ENCODE peak calls at places on chromosome 22, in nine cellular contexts. O is aorta; N is tibial artery; X is adrenal gland; E is breast epithelium; K is endothelial cell of umbilical vein; V is thoracic aorta; I is fibroblast of lung; Z is effector memory CD4-positive, alpha-beta T cell. A is an unnamed sample. For H3K36me3 and H3K27me3, the result is how much of the 10 kb centered on the place peaks cover.

GRCh38 chr22:43186272-43187170 is at the start of gene TTLL12:
- DNase-seq in E (no peak), Z (peak), N (peak), I (peak), V (no peak), O (no peak), X (peak), K (peak), A (no peak)

GRCh38 chr22:35977136-35977535 is 51.5 kb downstream of the RBFOX2 start:
- DNase-seq in K (no peak), X (no peak), V (no peak), E (no peak), O (no peak), Z (no peak), N (no peak), I (no peak), A (no peak)

GRCh38 chr22:28711820-28712777 is 29.5 kb downstream of the CHEK2 start:
- DNase-seq in Z (no peak), N (peak), O (no peak), K (peak), X (no peak), I (peak), V (no peak), E (no peak), A (peak)

GRCh38 chr22:46083383-46084350 is 66.7 kb upstream of the PPARA start:
- DNase-seq in Z (no peak), N (peak), E (peak), X (no peak), O (peak), I (no peak), V (no peak), K (no peak), A (no peak)

GRCh38 chr22:42269407-42270177 is 861 bp downstream of the TCF20 start:
- DNase-seq in I (no peak), E (peak), V (no peak), K (peak), N (peak), X (peak), Z (peak), O (peak), A (no peak)

GRCh38 chr22:17944205-17944725 is 80.1 kb downstream of the MICAL3 start:
- DNase-seq in E (no peak), N (no peak), X (no peak), O (no peak), I (no peak), K (no peak), V (no peak), Z (no peak), A (no peak)

GRCh38 chr22:16933274-16933923 is 74.6 kb downstream of the GAB4 start:
- DNase-seq in V (no peak), X (no peak), E (no peak), O (no peak), I (no peak), K (no peak), N (no peak), Z (no peak), A (no peak)

GRCh38 chr22:34403667-34404066 is 483.4 kb upstream of the LARGE1 start:
- DNase-seq in V (no peak), K (no peak), O (no peak), X (no peak), I (no peak), E (no peak), Z (no peak), N (no peak), A (no peak)

GRCh38 chr22:28600546-28601143 is 79.0 kb downstream of the TTC28 start:
- DNase-seq in Z (peak), E (no peak), K (peak), N (no peak), X (no peak), V (no peak), I (peak), O (no peak), A (no peak)

GRCh38 chr22:31332010-31332409 is 14.1 kb downstream of the PATZ1 start:
- DNase-seq in I (no peak), V (no peak), O (no peak), N (no peak), X (no peak), E (no peak), K (no peak), Z (no peak), A (no peak)
- H3K36me3 ChIP-seq in I (under half), V (half or more), O (under half), N (under half), X (under half), E (under half), K (half or more), Z (half or more), A (under half)

GRCh38 chr22:20990184-20991180 is 8.4 kb downstream of the LZTR1 start:
- DNase-seq in E (no peak), K (no peak), Z (no peak), X (no peak), V (no peak), O (no peak), N (no peak), I (no peak), A (no peak)
- H3K4me3 ChIP-seq in E (no peak), K (no peak), Z (no peak), X (no peak), V (no peak), O (no peak), N (no peak), I (no peak), A (no peak)

DNA sequence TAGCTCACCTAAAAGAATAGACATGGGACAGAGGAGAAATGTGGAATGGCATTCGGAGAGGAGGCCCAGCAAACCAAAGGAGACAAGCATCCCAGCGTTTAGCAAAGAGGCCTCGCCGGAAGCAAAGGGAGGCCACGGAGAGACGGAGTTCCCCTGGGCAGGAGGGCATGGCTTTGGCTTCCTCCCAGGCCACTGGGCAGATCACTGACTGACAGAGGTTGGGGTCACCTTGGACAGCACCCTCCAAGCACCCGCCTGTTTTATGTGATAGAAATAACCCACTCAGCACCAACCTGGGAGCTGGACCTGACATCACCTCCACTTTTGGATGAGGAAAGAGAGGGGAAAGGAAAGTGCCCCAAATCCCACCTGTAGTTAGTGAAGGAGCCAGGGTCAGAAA is 434.1 kb downstream of the BRD1 start:
- DNase-seq in I (no peak), N (no peak), X (no peak), Z (no peak), O (peak), V (no peak), E (peak), K (no peak), A (no peak)
- H3K27me3 ChIP-seq in I (under half), N (under half), X (under half), Z (under half), O (under half), V (under half), E (under half), K (under half), A (under half)

DNA sequence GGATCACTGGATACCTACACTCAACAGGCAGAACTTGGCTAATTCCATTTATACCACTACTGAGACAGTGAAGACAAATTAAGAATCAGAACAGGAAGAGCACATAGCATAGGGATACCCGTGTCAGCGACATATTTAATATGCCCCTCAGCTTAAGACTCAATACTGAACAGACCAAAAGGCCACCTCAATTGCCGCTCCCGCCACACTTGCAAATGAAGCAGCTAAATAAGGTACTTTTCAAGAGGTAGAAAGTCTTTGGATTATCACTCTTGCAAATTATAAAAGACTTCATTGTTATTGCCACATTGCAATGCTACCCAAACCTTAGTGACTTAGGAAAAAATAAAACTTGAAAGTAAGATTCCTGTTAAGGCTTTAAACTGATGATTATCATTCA is 3.1 kb downstream of the DDX17 start:
- DNase-seq in X (no peak), K (peak), O (no peak), E (no peak), N (no peak), I (no peak), Z (no peak), V (no peak), A (no peak)
- H3K36me3 ChIP-seq in X (under half), K (under half), O (under half), E (under half), N (under half), I (under half), Z (under half), V (under half), A (under half)

DNA sequence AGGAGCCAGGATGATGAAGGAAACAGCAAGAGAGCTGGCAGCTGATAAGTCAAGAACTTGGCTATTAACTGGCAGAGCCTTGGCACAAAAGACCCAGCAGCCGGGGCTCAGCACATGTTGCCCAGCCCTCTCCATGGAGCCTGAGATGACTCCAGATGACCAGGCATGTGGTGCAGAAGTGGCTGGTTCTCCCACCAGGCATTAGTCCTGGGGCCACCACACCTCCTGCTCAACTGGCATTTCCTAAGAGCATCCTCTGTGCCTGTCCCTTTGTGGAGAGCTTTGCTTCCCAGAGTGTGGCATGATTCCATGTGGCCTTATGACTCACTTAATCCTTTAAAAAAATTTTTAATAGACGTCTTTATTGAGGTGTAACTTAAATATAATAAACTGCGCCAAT is 522.6 kb downstream of the MN1 start:
- DNase-seq in V (no peak), K (no peak), O (no peak), I (no peak), E (no peak), N (no peak), Z (no peak), X (no peak), A (no peak)
- H3K4me3 ChIP-seq in V (no peak), K (no peak), O (no peak), I (no peak), E (no peak), N (no peak), Z (no peak), X (no peak), A (no peak)

DNA sequence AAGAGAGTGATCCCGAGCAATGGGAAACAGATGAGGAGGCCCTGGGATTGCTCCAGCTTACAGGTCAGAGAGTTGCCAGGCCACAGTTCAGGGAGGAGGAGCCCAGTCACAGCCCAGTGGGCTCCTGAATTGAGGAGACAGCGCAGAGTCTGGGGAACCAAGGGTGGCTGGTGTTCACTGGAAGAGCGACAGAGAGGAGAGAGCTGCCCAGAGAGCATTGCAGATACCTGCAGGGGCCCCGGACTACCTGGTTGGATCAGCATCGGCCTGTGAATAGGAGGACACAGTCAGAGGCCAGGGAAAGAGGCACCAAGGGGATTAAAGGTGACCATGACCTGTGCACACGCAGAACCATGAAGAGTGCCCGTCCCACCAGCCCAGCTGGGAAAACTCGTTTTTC is 648.6 kb downstream of the TBC1D22A start:
- DNase-seq in N (no peak), I (no peak), O (peak), X (no peak), K (no peak), V (no peak), Z (no peak), E (no peak), A (no peak)
- H3K27me3 ChIP-seq in N (under half), I (under half), O (under half), X (under half), K (under half), V (under half), Z (under half), E (under half), A (under half)

GRCh38 chr22:37647928-37648327 is 8.5 kb downstream of the SH3BP1 start:
- DNase-seq in Z (no peak), O (no peak), I (no peak), K (no peak), E (no peak), V (no peak), N (no peak), X (peak), A (no peak)
- H3K36me3 ChIP-seq in Z (half or more), O (under half), I (under half), K (under half), E (under half), V (under half), N (under half), X (under half), A (under half)

DNA sequence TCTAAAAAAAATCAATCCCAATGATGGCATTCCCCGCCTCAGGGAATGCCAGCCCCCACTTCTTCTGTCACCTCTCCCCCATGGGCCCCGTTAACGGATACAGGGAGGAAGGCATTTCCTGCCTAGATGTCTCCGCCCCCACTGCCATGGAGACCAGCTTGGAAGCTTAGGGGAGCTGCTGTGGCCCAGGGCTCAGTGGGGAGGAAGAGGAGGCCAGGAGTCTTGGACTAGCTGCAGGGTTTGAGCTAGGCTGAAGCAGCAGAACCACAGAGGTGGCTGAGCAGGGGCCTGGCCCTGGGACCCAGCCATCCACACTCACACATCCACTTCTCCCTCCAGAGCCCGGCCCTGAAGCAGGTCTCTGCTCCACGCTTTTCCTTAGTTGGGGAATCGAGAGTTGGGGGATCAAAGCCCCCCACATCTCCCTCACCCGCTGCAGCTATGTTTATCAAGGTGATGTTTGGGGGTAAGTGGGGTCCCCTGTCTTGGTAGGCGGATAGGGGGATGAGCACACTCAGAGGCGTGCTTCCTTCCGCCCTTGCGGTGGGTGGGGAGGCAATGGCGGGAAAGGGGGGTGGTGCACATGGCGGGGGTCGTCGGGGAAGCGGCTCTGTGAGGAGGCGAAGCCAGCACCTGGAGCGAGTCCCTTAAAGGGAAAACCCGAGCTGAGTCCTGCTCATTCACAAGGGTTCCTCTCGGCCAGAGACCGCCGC is at the start of gene C22orf15:
- DNase-seq in O (no peak), E (no peak), N (no peak), K (peak), I (no peak), Z (no peak), X (no peak), V (no peak), A (no peak)
- H3K4me3 ChIP-seq in O (no peak), E (peak), N (peak), K (no peak), I (no peak), Z (peak), X (no peak), V (peak), A (peak)

DNA sequence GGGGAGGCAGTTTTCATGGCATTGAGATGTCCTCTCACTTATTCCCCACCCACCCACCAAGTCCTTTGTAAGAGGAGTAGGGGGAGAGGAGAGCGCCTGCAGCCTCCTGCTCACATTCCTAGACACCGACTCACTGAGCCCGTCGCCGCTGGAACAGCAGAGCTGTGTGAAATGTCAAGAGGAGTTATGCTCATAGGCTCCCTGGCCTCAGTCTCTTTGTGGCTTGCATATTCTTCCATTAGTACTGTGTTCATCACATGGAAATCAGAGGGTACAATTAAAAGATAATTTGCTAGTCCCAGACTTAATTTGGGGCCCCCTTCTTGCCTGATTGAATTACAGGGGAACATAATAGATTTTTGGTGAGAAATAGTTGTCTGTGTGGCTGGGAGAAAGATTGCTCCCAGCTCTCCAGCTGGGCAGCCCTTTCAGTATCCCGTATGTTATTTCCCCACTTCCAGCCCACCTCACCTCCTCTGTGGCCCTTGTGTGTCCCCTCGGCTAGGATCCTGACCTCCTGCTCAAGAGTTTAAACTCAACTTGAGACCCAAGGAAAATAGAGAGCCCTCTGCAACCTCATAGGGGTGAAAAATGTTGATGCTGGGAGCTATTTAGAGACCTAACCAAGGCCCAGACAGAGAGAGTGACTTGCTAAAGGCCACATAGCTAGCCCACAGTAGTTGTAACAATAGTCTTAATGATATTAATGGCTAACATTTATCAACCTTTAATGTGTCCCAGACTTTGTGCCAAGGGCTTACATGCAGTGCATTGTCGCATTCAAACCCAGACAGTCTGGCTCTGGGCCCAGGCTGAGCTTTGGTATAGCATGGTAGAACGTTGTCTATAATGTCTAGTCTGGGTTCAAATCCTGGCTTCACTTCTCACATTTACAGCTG is 32.2 kb downstream of the LIMK2 start:
- DNase-seq in E (no peak), K (peak), O (no peak), I (peak), V (no peak), N (no peak), X (no peak), Z (no peak), A (peak)
- H3K27me3 ChIP-seq in E (under half), K (under half), O (under half), I (under half), V (under half), N (under half), X (under half), Z (under half), A (under half)

GRCh38 chr22:24571266-24571665 is 15.5 kb downstream of the SNRPD3 start:
- DNase-seq in K (no peak), Z (no peak), E (no peak), V (no peak), I (no peak), X (no peak), O (peak), N (no peak), A (no peak)
- H3K36me3 ChIP-seq in K (under half), Z (half or more), E (under half), V (under half), I (under half), X (under half), O (under half), N (half or more), A (under half)